ENCODE peak calls at places on chromosomes 5 and 9, in eight cellular contexts. K, A, B, X, N, Z, P and I are unnamed samples. For H3K4me1, the result is how much of the 10 kb centered on the place peaks cover.

GRCh38 chr5:107955321-107955720 is 284.6 kb upstream of the EFNA5 start:
- DNase-seq in K (no peak), A (no peak), B (no peak), X (no peak), N (no peak), Z (no peak), P (no peak), I (no peak)

GRCh38 chr5:59873113-59873512 is 20.4 kb downstream of the PDE4D start:
- DNase-seq in K (no peak), A (no peak), B (no peak), X (no peak), N (no peak), Z (no peak), P (no peak), I (no peak)

GRCh38 chr9:36191290-36191645 is 547 bp downstream of the CLTA start:
- DNase-seq in K (no peak), A (no peak), B (no peak), X (peak), N (peak), Z (peak), P (no peak), I (peak)

GRCh38 chr9:123218831-123219230 is 49.6 kb downstream of the STRBP start:
- DNase-seq in K (no peak), A (no peak), B (no peak), X (no peak), N (no peak), Z (no peak), P (no peak), I (no peak)

GRCh38 chr9:34985311-34985899 is 4.1 kb upstream of the DNAJB5 start:
- DNase-seq in K (no peak), A (peak), B (peak), X (peak), N (peak), Z (peak), P (no peak), I (peak)

GRCh38 chr5:138029501-138029900 is 3.4 kb downstream of the FAM13B start:
- DNase-seq in K (no peak), A (no peak), B (no peak), X (no peak), N (no peak), Z (no peak), P (no peak), I (no peak)

GRCh38 chr5:20678814-20679298 is 690.9 kb upstream of the CDH18 start:
- DNase-seq in K (no peak), A (no peak), B (no peak), X (no peak), N (no peak), Z (no peak), P (no peak), I (no peak)

GRCh38 chr9:124277420-124277819 is 19.7 kb downstream of the NEK6 start:
- DNase-seq in K (no peak), A (no peak), B (no peak), X (no peak), N (no peak), Z (no peak), P (no peak), I (no peak)

GRCh38 chr5:140018920-140019644 is 24.0 kb downstream of the NRG2 start:
- DNase-seq in K (no peak), A (no peak), B (no peak), X (no peak), N (no peak), Z (no peak), P (no peak), I (no peak)

GRCh38 chr5:154373729-154374179 is 72.0 kb upstream of the SAP30L start:
- DNase-seq in K (no peak), A (no peak), B (no peak), X (no peak), N (no peak), Z (no peak), P (no peak), I (no peak)

GRCh38 chr5:112703866-112704820 is 33.5 kb upstream of the APC start:
- DNase-seq in K (no peak), A (no peak), B (no peak), X (no peak), N (no peak), Z (no peak), P (no peak), I (no peak)

GRCh38 chr5:56711191-56711590 is 104.2 kb upstream of the MAP3K1 start:
- DNase-seq in K (no peak), A (no peak), B (no peak), X (no peak), N (no peak), Z (no peak), P (no peak), I (no peak)

GRCh38 chr9:75885652-75886051 is 4.8 kb upstream of the PCSK5 start:
- DNase-seq in K (no peak), A (no peak), B (no peak), X (no peak), N (no peak), Z (no peak), P (no peak), I (no peak)

GRCh38 chr5:128681764-128682664 is 144.0 kb upstream of the FBN2 start:
- DNase-seq in K (no peak), A (peak), B (peak), X (no peak), N (no peak), Z (peak), P (no peak), I (no peak)

GRCh38 chr9:3941758-3942157 is 358.1 kb downstream of the GLIS3 start:
- DNase-seq in K (no peak), A (no peak), B (no peak), X (no peak), N (no peak), Z (no peak), P (no peak), I (no peak)

GRCh38 chr5:173016621-173017046 is 33.1 kb downstream of the ATP6V0E1 start:
- DNase-seq in K (no peak), A (peak), B (no peak), X (no peak), N (no peak), Z (peak), P (no peak), I (no peak)

GRCh38 chr9:89461302-89461701 is 36.6 kb downstream of the SEMA4D start:
- DNase-seq in K (no peak), A (no peak), B (no peak), X (no peak), N (peak), Z (no peak), P (no peak), I (no peak)

GRCh38 chr9:26650325-26650724 is 242.3 kb downstream of the CAAP1 start:
- DNase-seq in K (no peak), A (no peak), B (no peak), X (no peak), N (no peak), Z (no peak), P (no peak), I (no peak)

GRCh38 chr5:133882801-133883200 is 85.6 kb downstream of the C5orf15 start:
- DNase-seq in K (no peak), A (no peak), B (no peak), X (no peak), N (no peak), Z (no peak), P (no peak), I (no peak)

GRCh38 chr5:178304761-178305645 is 72.4 kb upstream of the PHYKPL start:
- DNase-seq in K (peak), A (no peak), B (no peak), X (no peak), N (no peak), Z (no peak), P (no peak), I (no peak)

GRCh38 chr9:132041825-132042224 is 37.8 kb downstream of the MED27 start:
- DNase-seq in K (no peak), A (no peak), B (no peak), X (no peak), N (no peak), Z (no peak), P (no peak), I (no peak)

GRCh38 chr9:133490201-133490681 is 11.3 kb upstream of the SLC2A6 start:
- DNase-seq in K (no peak), A (no peak), B (no peak), X (no peak), N (no peak), Z (no peak), P (no peak), I (no peak)

GRCh38 chr9:91427873-91428272 is 4.2 kb upstream of the NFIL3 start:
- DNase-seq in K (no peak), A (peak), B (no peak), X (no peak), N (no peak), Z (no peak), P (no peak), I (no peak)

GRCh38 chr9:76369583-76369982 is 24.6 kb downstream of the RFK start:
- DNase-seq in K (no peak), A (no peak), B (peak), X (peak), N (no peak), Z (peak), P (peak), I (peak)

GRCh38 chr9:32625320-32625719 is 10.1 kb downstream of the TAF1L start:
- DNase-seq in K (no peak), A (no peak), B (no peak), X (no peak), N (no peak), Z (no peak), P (no peak), I (no peak)

GRCh38 chr5:98638701-98639100 is 134.8 kb upstream of the RGMB start:
- DNase-seq in K (no peak), A (no peak), B (no peak), X (no peak), N (no peak), Z (no peak), P (no peak), I (no peak)

GRCh38 chr9:78578016-78578555 is 281.2 kb downstream of the PSAT1 start:
- DNase-seq in K (no peak), A (no peak), B (no peak), X (no peak), N (no peak), Z (no peak), P (no peak), I (no peak)

GRCh38 chr5:96101358-96102089 is 139.9 kb upstream of the ELL2 start:
- DNase-seq in K (no peak), A (no peak), B (peak), X (no peak), N (no peak), Z (no peak), P (no peak), I (no peak)

GRCh38 chr5:21823076-21823574 is 1030.0 kb downstream of the CDH12 start:
- DNase-seq in K (no peak), A (no peak), B (no peak), X (no peak), N (no peak), Z (no peak), P (no peak), I (no peak)

GRCh38 chr5:154505567-154505966 is 27.5 kb upstream of the HAND1 start:
- DNase-seq in K (no peak), A (no peak), B (no peak), X (no peak), N (no peak), Z (peak), P (no peak), I (no peak)

GRCh38 chr9:76676857-76677256 is 87.4 kb upstream of the PCA3 start:
- DNase-seq in K (no peak), A (no peak), B (no peak), X (no peak), N (no peak), Z (no peak), P (no peak), I (no peak)

GRCh38 chr9:92729735-92730155 is 34.9 kb downstream of the BICD2 start:
- DNase-seq in K (peak), A (no peak), B (no peak), X (no peak), N (no peak), Z (no peak), P (no peak), I (no peak)

GRCh38 chr9:131216806-131217205 is 59.5 kb downstream of the FAM78A start:
- DNase-seq in K (no peak), A (no peak), B (no peak), X (no peak), N (no peak), Z (no peak), P (no peak), I (no peak)

GRCh38 chr9:131815971-131816873 is 76.3 kb upstream of the RAPGEF1 start:
- DNase-seq in K (no peak), A (no peak), B (no peak), X (no peak), N (no peak), Z (no peak), P (no peak), I (no peak)

GRCh38 chr9:108474356-108474755 is 381.4 kb downstream of the ACTL7B start:
- DNase-seq in K (no peak), A (no peak), B (no peak), X (no peak), N (no peak), Z (no peak), P (no peak), I (no peak)

GRCh38 chr5:128406863-128407262 is 131.2 kb downstream of the FBN2 start:
- DNase-seq in K (no peak), A (no peak), B (no peak), X (no peak), N (no peak), Z (peak), P (no peak), I (no peak)

GRCh38 chr9:126151031-126151670 is 175.5 kb upstream of the MVB12B start:
- DNase-seq in K (no peak), A (no peak), B (no peak), X (peak), N (no peak), Z (no peak), P (no peak), I (no peak)
- H3K4me1 ChIP-seq in K (under half), A (under half), B (under half), X (under half), N (under half), Z (under half), P (under half), I (under half)

GRCh38 chr9:120923620-120924328 is 2.8 kb downstream of the TRAF1 start:
- DNase-seq in K (no peak), A (no peak), B (no peak), X (no peak), N (no peak), Z (no peak), P (no peak), I (no peak)

GRCh38 chr9:120925535-120926396 is 830 bp downstream of the TRAF1 start:
- DNase-seq in K (no peak), A (no peak), B (no peak), X (no peak), N (peak), Z (no peak), P (peak), I (no peak)

GRCh38 chr9:120926397-120926928 is at the start of gene TRAF1:
- DNase-seq in K (no peak), A (no peak), B (no peak), X (no peak), N (no peak), Z (no peak), P (no peak), I (no peak)

GRCh38 chr9:120922404-120923173 is 4.0 kb downstream of the TRAF1 start:
- DNase-seq in K (no peak), A (no peak), B (no peak), X (no peak), N (no peak), Z (no peak), P (no peak), I (no peak)

GRCh38 chr9:120924698-120925534 is 1.7 kb downstream of the TRAF1 start:
- DNase-seq in K (no peak), A (no peak), B (no peak), X (no peak), N (peak), Z (no peak), P (no peak), I (no peak)
- H3K27ac ChIP-seq in K (peak), A (no peak), B (no peak), X (peak), N (peak), Z (no peak), P (peak), I (no peak)

GRCh38 chr5:151678713-151679112 is 8.0 kb downstream of the SPARC start:
- DNase-seq in K (no peak), A (no peak), B (no peak), X (no peak), N (no peak), Z (no peak), P (no peak), I (no peak)

GRCh38 chr5:151682240-151682639 is 4.5 kb downstream of the SPARC start:
- DNase-seq in K (no peak), A (no peak), B (no peak), X (no peak), N (no peak), Z (no peak), P (no peak), I (no peak)

GRCh38 chr5:151680944-151681427 is 5.7 kb downstream of the SPARC start:
- DNase-seq in K (no peak), A (no peak), B (no peak), X (no peak), N (no peak), Z (no peak), P (no peak), I (no peak)

GRCh38 chr5:151678146-151678545 is 8.6 kb downstream of the SPARC start:
- DNase-seq in K (no peak), A (no peak), B (no peak), X (no peak), N (no peak), Z (no peak), P (no peak), I (no peak)

DNA sequence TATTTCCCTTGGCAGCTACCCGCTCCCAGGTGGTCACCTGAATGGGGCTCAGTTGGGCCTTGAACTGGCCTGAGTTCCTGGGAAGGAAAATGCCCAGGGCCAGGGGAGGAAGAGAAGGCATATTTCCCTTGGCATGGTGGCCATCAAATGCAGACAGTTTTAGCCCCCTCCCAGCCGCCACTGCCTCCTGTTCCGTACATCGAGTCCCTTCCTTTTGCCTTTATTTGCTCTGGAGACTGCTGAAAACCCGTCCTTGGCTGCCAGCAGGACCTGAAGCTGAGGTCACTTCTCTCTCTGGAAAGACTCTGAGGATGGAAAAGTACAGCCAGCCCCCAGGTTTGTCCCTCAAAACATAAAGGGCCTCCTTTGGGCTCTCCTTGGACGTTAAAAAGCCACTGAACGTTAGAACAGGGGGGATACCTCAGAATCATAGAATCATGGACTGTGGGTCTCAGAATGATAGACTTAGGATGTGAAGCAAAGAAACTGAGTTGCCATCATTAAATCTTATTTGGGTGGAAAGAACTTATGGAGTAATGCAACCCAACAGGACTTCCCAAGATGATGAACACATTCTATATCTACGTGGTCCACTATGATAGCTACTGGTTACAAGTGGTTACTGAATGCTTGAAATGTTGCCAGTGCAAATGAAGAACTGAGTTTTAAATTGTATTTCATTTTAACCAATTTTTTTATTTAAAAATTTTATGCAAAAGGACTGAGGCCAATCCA is 7.1 kb downstream of the SPARC start:
- DNase-seq in K (no peak), A (no peak), B (no peak), X (no peak), N (no peak), Z (no peak), P (no peak), I (no peak)
- H3K4me1 ChIP-seq in K (half or more), A (under half), B (under half), X (half or more), N (under half), Z (under half), P (under half), I (under half)

GRCh38 chr5:142611154-142611553 is 74.7 kb downstream of the FGF1 start:
- DNase-seq in K (peak), A (peak), B (peak), X (peak), N (peak), Z (peak), P (no peak), I (peak)
- H3K27ac ChIP-seq in K (no peak), A (no peak), B (no peak), X (no peak), N (no peak), Z (no peak), P (no peak), I (no peak)

GRCh38 chr5:73626814-73627313 is 868 bp downstream of the ARHGEF28 start:
- DNase-seq in K (no peak), A (no peak), B (no peak), X (no peak), N (no peak), Z (no peak), P (no peak), I (no peak)
- H3K4me1 ChIP-seq in K (under half), A (under half), B (under half), X (under half), N (under half), Z (under half), P (under half), I (under half)

GRCh38 chr5:55495216-55495615 is 39.5 kb downstream of the PLPP1 start:
- DNase-seq in K (no peak), A (no peak), B (no peak), X (no peak), N (no peak), Z (no peak), P (no peak), I (no peak)
- H3K27ac ChIP-seq in K (no peak), A (no peak), B (no peak), X (peak), N (no peak), Z (no peak), P (no peak), I (no peak)

GRCh38 chr5:126521130-126521529 is 73.9 kb downstream of the ALDH7A1 start:
- DNase-seq in K (no peak), A (no peak), B (no peak), X (no peak), N (no peak), Z (no peak), P (no peak), I (no peak)
- H3K4me1 ChIP-seq in K (under half), A (under half), B (under half), X (half or more), N (under half), Z (under half), P (under half), I (under half)

DNA sequence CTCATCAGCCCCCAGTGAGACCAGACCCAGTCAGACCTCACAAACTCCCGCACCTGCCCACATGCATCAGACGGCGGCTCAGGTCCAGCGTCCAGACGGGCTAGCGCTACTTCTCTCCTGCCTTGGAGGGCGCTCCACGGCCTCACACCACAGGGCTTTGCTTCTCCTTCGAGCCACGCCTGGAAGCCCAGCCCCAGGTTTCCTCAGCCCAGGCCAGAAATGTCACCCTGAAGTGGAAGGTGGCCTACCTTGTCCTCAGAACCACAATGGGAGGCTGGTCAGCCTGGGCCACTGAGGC is 2.8 kb downstream of the NACC2 start:
- DNase-seq in K (no peak), A (no peak), B (no peak), X (no peak), N (peak), Z (no peak), P (no peak), I (no peak)
- H3K27ac ChIP-seq in K (no peak), A (peak), B (peak), X (peak), N (no peak), Z (no peak), P (no peak), I (no peak)